ENCODE peak calls at places on chromosomes 12 and 14, in nine cellular contexts. One of them, this sample, is unnamed.

GRCh38 chr12:114045333-114045732 is 79.2 kb upstream of the RBM19 start:
- DNase-seq in mesothelial cell of epicardium: no peak
- DNase-seq in GM06990: no peak
- DNase-seq in CD8-positive, alpha-beta T cell: no peak
- DNase-seq in AG09309: peak
- DNase-seq in Peyer's patch: no peak
- DNase-seq in HFFc6: peak
- DNase-seq in stomach: no peak
- DNase-seq in cardiac muscle cell: no peak
- DNase-seq in this sample: no peak

GRCh38 chr14:28301179-28301578 is 465.4 kb upstream of the FOXG1 start:
- DNase-seq in mesothelial cell of epicardium: no peak
- DNase-seq in GM06990: no peak
- DNase-seq in CD8-positive, alpha-beta T cell: no peak
- DNase-seq in AG09309: no peak
- DNase-seq in Peyer's patch: no peak
- DNase-seq in HFFc6: no peak
- DNase-seq in stomach: no peak
- DNase-seq in cardiac muscle cell: no peak
- DNase-seq in this sample: no peak

GRCh38 chr14:59483360-59483759 is 848 bp downstream of the L3HYPDH start:
- DNase-seq in mesothelial cell of epicardium: peak
- DNase-seq in GM06990: no peak
- DNase-seq in CD8-positive, alpha-beta T cell: no peak
- DNase-seq in AG09309: no peak
- DNase-seq in Peyer's patch: no peak
- DNase-seq in HFFc6: peak
- DNase-seq in stomach: no peak
- DNase-seq in cardiac muscle cell: peak
- DNase-seq in this sample: no peak

GRCh38 chr14:38065101-38065762 is 142.5 kb upstream of the SSTR1 start:
- DNase-seq in mesothelial cell of epicardium: no peak
- DNase-seq in GM06990: no peak
- DNase-seq in CD8-positive, alpha-beta T cell: peak
- DNase-seq in AG09309: no peak
- DNase-seq in Peyer's patch: peak
- DNase-seq in HFFc6: peak
- DNase-seq in stomach: no peak
- DNase-seq in cardiac muscle cell: no peak
- DNase-seq in this sample: no peak

GRCh38 chr12:117875652-117876491 is 92.9 kb downstream of the KSR2 start:
- DNase-seq in mesothelial cell of epicardium: peak
- DNase-seq in GM06990: no peak
- DNase-seq in CD8-positive, alpha-beta T cell: no peak
- DNase-seq in AG09309: no peak
- DNase-seq in Peyer's patch: no peak
- DNase-seq in HFFc6: no peak
- DNase-seq in stomach: no peak
- DNase-seq in cardiac muscle cell: peak
- DNase-seq in this sample: peak

GRCh38 chr14:34931206-34931605 is 51.6 kb upstream of the SRP54 start:
- DNase-seq in mesothelial cell of epicardium: no peak
- DNase-seq in GM06990: no peak
- DNase-seq in CD8-positive, alpha-beta T cell: peak
- DNase-seq in AG09309: no peak
- DNase-seq in Peyer's patch: no peak
- DNase-seq in HFFc6: no peak
- DNase-seq in stomach: no peak
- DNase-seq in cardiac muscle cell: peak
- DNase-seq in this sample: peak

GRCh38 chr14:94110552-94111181 is at the start of gene IFI27:
- DNase-seq in mesothelial cell of epicardium: no peak
- DNase-seq in GM06990: no peak
- DNase-seq in CD8-positive, alpha-beta T cell: no peak
- DNase-seq in AG09309: no peak
- DNase-seq in Peyer's patch: peak
- DNase-seq in HFFc6: no peak
- DNase-seq in stomach: peak
- DNase-seq in cardiac muscle cell: peak
- DNase-seq in this sample: no peak

GRCh38 chr12:96766232-96766631 is 140.8 kb upstream of the NEDD1 start:
- DNase-seq in mesothelial cell of epicardium: no peak
- DNase-seq in GM06990: no peak
- DNase-seq in CD8-positive, alpha-beta T cell: no peak
- DNase-seq in AG09309: no peak
- DNase-seq in Peyer's patch: no peak
- DNase-seq in HFFc6: peak
- DNase-seq in stomach: no peak
- DNase-seq in cardiac muscle cell: no peak
- DNase-seq in this sample: no peak

GRCh38 chr12:15751741-15752140 is 37.4 kb downstream of the EPS8 start:
- DNase-seq in mesothelial cell of epicardium: no peak
- DNase-seq in GM06990: no peak
- DNase-seq in CD8-positive, alpha-beta T cell: no peak
- DNase-seq in AG09309: no peak
- DNase-seq in Peyer's patch: no peak
- DNase-seq in HFFc6: no peak
- DNase-seq in stomach: no peak
- DNase-seq in cardiac muscle cell: peak
- DNase-seq in this sample: no peak

GRCh38 chr12:93078092-93078491 is 149.0 kb upstream of the EEA1 start:
- DNase-seq in mesothelial cell of epicardium: no peak
- DNase-seq in GM06990: no peak
- DNase-seq in CD8-positive, alpha-beta T cell: no peak
- DNase-seq in AG09309: no peak
- DNase-seq in Peyer's patch: no peak
- DNase-seq in HFFc6: no peak
- DNase-seq in stomach: no peak
- DNase-seq in cardiac muscle cell: no peak
- DNase-seq in this sample: no peak

GRCh38 chr12:93073324-93073723 is 144.2 kb upstream of the EEA1 start:
- DNase-seq in mesothelial cell of epicardium: no peak
- DNase-seq in GM06990: no peak
- DNase-seq in CD8-positive, alpha-beta T cell: no peak
- DNase-seq in AG09309: no peak
- DNase-seq in Peyer's patch: no peak
- DNase-seq in HFFc6: no peak
- DNase-seq in stomach: no peak
- DNase-seq in cardiac muscle cell: no peak
- DNase-seq in this sample: no peak

GRCh38 chr12:93072340-93072739 is 143.2 kb upstream of the EEA1 start:
- DNase-seq in mesothelial cell of epicardium: no peak
- DNase-seq in GM06990: no peak
- DNase-seq in CD8-positive, alpha-beta T cell: no peak
- DNase-seq in AG09309: no peak
- DNase-seq in Peyer's patch: no peak
- DNase-seq in HFFc6: no peak
- DNase-seq in stomach: no peak
- DNase-seq in cardiac muscle cell: no peak
- DNase-seq in this sample: no peak
- TF ChIP-seq CTCF in mesothelial cell of epicardium: no peak
- TF ChIP-seq CTCF in GM06990: no peak
- TF ChIP-seq CTCF in CD8-positive, alpha-beta T cell: no peak
- TF ChIP-seq CTCF in AG09309: no peak
- TF ChIP-seq CTCF in Peyer's patch: no peak
- TF ChIP-seq CTCF in HFFc6: no peak
- TF ChIP-seq CTCF in stomach: no peak
- TF ChIP-seq CTCF in cardiac muscle cell: no peak
- TF ChIP-seq CTCF in this sample: no peak

GRCh38 chr12:124395986-124396385 is 101.1 kb downstream of the RFLNA start:
- DNase-seq in mesothelial cell of epicardium: no peak
- DNase-seq in GM06990: no peak
- DNase-seq in CD8-positive, alpha-beta T cell: no peak
- DNase-seq in AG09309: no peak
- DNase-seq in Peyer's patch: no peak
- DNase-seq in HFFc6: no peak
- DNase-seq in stomach: no peak
- DNase-seq in cardiac muscle cell: no peak
- DNase-seq in this sample: no peak

GRCh38 chr12:124394462-124395128 is 99.7 kb downstream of the RFLNA start:
- DNase-seq in mesothelial cell of epicardium: no peak
- DNase-seq in GM06990: no peak
- DNase-seq in CD8-positive, alpha-beta T cell: no peak
- DNase-seq in AG09309: no peak
- DNase-seq in Peyer's patch: no peak
- DNase-seq in HFFc6: no peak
- DNase-seq in stomach: no peak
- DNase-seq in cardiac muscle cell: peak
- DNase-seq in this sample: no peak

GRCh38 chr12:124396544-124397398 is 101.9 kb downstream of the RFLNA start:
- DNase-seq in mesothelial cell of epicardium: no peak
- DNase-seq in GM06990: no peak
- DNase-seq in CD8-positive, alpha-beta T cell: no peak
- DNase-seq in AG09309: no peak
- DNase-seq in Peyer's patch: peak
- DNase-seq in HFFc6: no peak
- DNase-seq in stomach: peak
- DNase-seq in cardiac muscle cell: no peak
- DNase-seq in this sample: no peak

GRCh38 chr12:124393831-124394230 is 98.9 kb downstream of the RFLNA start:
- DNase-seq in mesothelial cell of epicardium: no peak
- DNase-seq in GM06990: no peak
- DNase-seq in CD8-positive, alpha-beta T cell: no peak
- DNase-seq in AG09309: no peak
- DNase-seq in Peyer's patch: no peak
- DNase-seq in HFFc6: no peak
- DNase-seq in stomach: no peak
- DNase-seq in cardiac muscle cell: no peak
- DNase-seq in this sample: no peak

GRCh38 chr12:124395284-124395752 is 100.4 kb downstream of the RFLNA start:
- DNase-seq in mesothelial cell of epicardium: no peak
- DNase-seq in GM06990: no peak
- DNase-seq in CD8-positive, alpha-beta T cell: no peak
- DNase-seq in AG09309: no peak
- DNase-seq in Peyer's patch: no peak
- DNase-seq in HFFc6: no peak
- DNase-seq in stomach: no peak
- DNase-seq in cardiac muscle cell: no peak
- DNase-seq in this sample: no peak
- TF ChIP-seq CTCF in mesothelial cell of epicardium: no peak
- TF ChIP-seq CTCF in GM06990: no peak
- TF ChIP-seq CTCF in CD8-positive, alpha-beta T cell: no peak
- TF ChIP-seq CTCF in AG09309: no peak
- TF ChIP-seq CTCF in Peyer's patch: no peak
- TF ChIP-seq CTCF in HFFc6: no peak
- TF ChIP-seq CTCF in stomach: no peak
- TF ChIP-seq CTCF in cardiac muscle cell: no peak
- TF ChIP-seq CTCF in this sample: no peak

GRCh38 chr14:72513346-72513745 is 380.6 kb downstream of the DPF3 start:
- DNase-seq in mesothelial cell of epicardium: no peak
- DNase-seq in GM06990: no peak
- DNase-seq in CD8-positive, alpha-beta T cell: no peak
- DNase-seq in AG09309: no peak
- DNase-seq in Peyer's patch: no peak
- DNase-seq in HFFc6: no peak
- DNase-seq in stomach: no peak
- DNase-seq in cardiac muscle cell: no peak
- DNase-seq in this sample: no peak

GRCh38 chr14:72514660-72515025 is 379.3 kb downstream of the DPF3 start:
- DNase-seq in mesothelial cell of epicardium: no peak
- DNase-seq in GM06990: no peak
- DNase-seq in CD8-positive, alpha-beta T cell: no peak
- DNase-seq in AG09309: no peak
- DNase-seq in Peyer's patch: no peak
- DNase-seq in HFFc6: no peak
- DNase-seq in stomach: no peak
- DNase-seq in cardiac muscle cell: no peak
- DNase-seq in this sample: no peak

GRCh38 chr14:72512925-72513324 is 381.0 kb downstream of the DPF3 start:
- DNase-seq in mesothelial cell of epicardium: no peak
- DNase-seq in GM06990: no peak
- DNase-seq in CD8-positive, alpha-beta T cell: no peak
- DNase-seq in AG09309: no peak
- DNase-seq in Peyer's patch: no peak
- DNase-seq in HFFc6: no peak
- DNase-seq in stomach: no peak
- DNase-seq in cardiac muscle cell: no peak
- DNase-seq in this sample: no peak

GRCh38 chr14:72515779-72516770 is 377.8 kb downstream of the DPF3 start:
- DNase-seq in mesothelial cell of epicardium: no peak
- DNase-seq in GM06990: no peak
- DNase-seq in CD8-positive, alpha-beta T cell: no peak
- DNase-seq in AG09309: no peak
- DNase-seq in Peyer's patch: no peak
- DNase-seq in HFFc6: peak
- DNase-seq in stomach: no peak
- DNase-seq in cardiac muscle cell: peak
- DNase-seq in this sample: no peak

DNA sequence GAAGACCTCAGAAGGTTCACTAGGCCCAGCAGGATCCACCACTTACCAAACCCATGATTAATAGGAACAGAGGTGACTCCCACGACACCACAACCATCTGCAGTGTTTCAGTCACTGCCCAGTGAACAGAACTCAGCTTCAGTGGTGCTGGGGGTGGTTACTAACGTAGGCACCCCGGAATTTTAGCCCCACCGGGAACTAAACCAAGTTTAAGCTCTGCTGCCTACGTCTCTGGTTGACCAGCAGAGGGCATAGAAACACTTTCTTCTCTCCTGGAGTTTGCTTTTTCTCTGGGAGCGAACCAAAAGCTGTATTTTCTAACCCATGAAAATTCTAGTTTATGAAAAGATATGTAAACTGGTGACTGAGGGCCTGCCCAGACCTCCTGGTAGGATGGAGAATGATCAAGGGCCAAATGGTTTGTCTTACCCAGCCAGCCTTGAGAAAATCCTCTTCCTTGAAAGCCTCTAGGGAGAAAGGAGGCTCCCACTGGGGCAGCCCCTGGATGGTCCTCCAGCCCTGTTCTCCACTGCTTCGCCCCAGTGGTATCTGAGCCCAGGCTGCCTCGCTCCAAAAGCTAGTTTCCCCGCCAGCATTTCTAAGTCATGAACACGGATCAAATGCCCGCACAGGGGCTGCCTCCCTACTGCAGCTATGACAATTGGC is 379.8 kb downstream of the DPF3 start:
- DNase-seq in mesothelial cell of epicardium: no peak
- DNase-seq in GM06990: peak
- DNase-seq in CD8-positive, alpha-beta T cell: no peak
- DNase-seq in AG09309: peak
- DNase-seq in Peyer's patch: no peak
- DNase-seq in HFFc6: peak
- DNase-seq in stomach: no peak
- DNase-seq in cardiac muscle cell: peak
- DNase-seq in this sample: no peak
- TF ChIP-seq CTCF in mesothelial cell of epicardium: peak
- TF ChIP-seq CTCF in GM06990: peak
- TF ChIP-seq CTCF in CD8-positive, alpha-beta T cell: no peak
- TF ChIP-seq CTCF in AG09309: peak
- TF ChIP-seq CTCF in Peyer's patch: peak
- TF ChIP-seq CTCF in HFFc6: peak
- TF ChIP-seq CTCF in stomach: no peak
- TF ChIP-seq CTCF in cardiac muscle cell: peak
- TF ChIP-seq CTCF in this sample: peak

DNA sequence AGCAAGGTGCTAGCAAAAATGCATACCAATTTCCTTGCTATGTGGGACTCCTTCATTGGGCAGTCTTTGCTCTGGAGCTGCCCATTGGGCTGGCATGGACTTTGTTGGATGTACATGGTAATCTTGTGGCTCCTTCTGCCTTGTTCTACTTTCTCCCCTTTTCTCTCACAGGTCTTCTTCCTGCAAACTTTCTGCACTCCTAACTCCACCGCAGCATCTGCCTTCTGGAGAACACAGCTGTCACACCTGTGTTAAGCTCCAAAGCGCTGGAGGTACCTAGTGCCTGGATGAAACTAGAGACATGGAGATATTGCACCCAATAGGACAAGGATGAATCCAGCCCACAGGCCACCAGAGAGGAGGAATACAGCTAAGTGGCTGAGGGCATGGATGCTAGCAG is 60.7 kb upstream of the CCND2 start:
- DNase-seq in mesothelial cell of epicardium: no peak
- DNase-seq in GM06990: no peak
- DNase-seq in CD8-positive, alpha-beta T cell: no peak
- DNase-seq in AG09309: no peak
- DNase-seq in Peyer's patch: no peak
- DNase-seq in HFFc6: no peak
- DNase-seq in stomach: no peak
- DNase-seq in cardiac muscle cell: no peak
- DNase-seq in this sample: no peak
- TF ChIP-seq CTCF in mesothelial cell of epicardium: no peak
- TF ChIP-seq CTCF in GM06990: no peak
- TF ChIP-seq CTCF in CD8-positive, alpha-beta T cell: no peak
- TF ChIP-seq CTCF in AG09309: no peak
- TF ChIP-seq CTCF in Peyer's patch: no peak
- TF ChIP-seq CTCF in HFFc6: no peak
- TF ChIP-seq CTCF in stomach: no peak
- TF ChIP-seq CTCF in cardiac muscle cell: no peak
- TF ChIP-seq CTCF in this sample: no peak

This sample was measured in GM13976.